ENCODE peak calls at places on chromosome 5, in four cellular contexts. W is GM10248, T is DMS79 treated with DMSO at 0.1 percent for 48 hours, O is AG09319. X is an unnamed sample.

GRCh38 chr5:44331471-44332079 is 57.6 kb downstream of the FGF10 start:
- DNase-seq in O (no peak), T (no peak), W (no peak), X (no peak)

GRCh38 chr5:13994606-13995336 is 50.3 kb upstream of the DNAH5 start:
- DNase-seq in W (no peak), T (peak; percentile 80), O (peak; percentile 36), X (no peak)

GRCh38 chr5:429453-430188 is 13.4 kb upstream of the EXOC3 start:
- DNase-seq in T (no peak), W (no peak), O (peak; percentile 70), X (no peak)

GRCh38 chr5:118478852-118479251 is 509.5 kb downstream of the DTWD2 start:
- DNase-seq in T (no peak), O (no peak), W (no peak), X (no peak)

GRCh38 chr5:93532370-93532769 is 48.6 kb downstream of the NR2F1-AS1 start:
- DNase-seq in T (no peak), O (peak; percentile 79), W (no peak), X (peak; percentile 91)

GRCh38 chr5:75058986-75059508 is 6.7 kb upstream of the GCNT4 start:
- DNase-seq in O (no peak), T (no peak), W (no peak), X (no peak)

GRCh38 chr5:122498163-122498562 is 186.1 kb downstream of the SNCAIP start:
- DNase-seq in T (no peak), O (no peak), W (no peak), X (no peak)

GRCh38 chr5:95870105-95870672 is 47.7 kb upstream of the GLRX start:
- DNase-seq in T (no peak), O (no peak), W (peak; percentile 45), X (no peak)

GRCh38 chr5:111703662-111704061 is 53.3 kb downstream of the NREP start:
- DNase-seq in O (no peak), W (peak; percentile 58), T (no peak), X (no peak)

GRCh38 chr5:61575103-61575502 is 243.0 kb downstream of the ZSWIM6 start:
- DNase-seq in T (no peak), O (peak; percentile 44), W (no peak), X (no peak)

GRCh38 chr5:138927979-138928378 is 52.8 kb upstream of the LRRTM2 start:
- DNase-seq in T (no peak), W (no peak), O (no peak), X (peak; percentile 91)

GRCh38 chr5:171850354-171850947 is 64.8 kb downstream of the SMIM23 start:
- DNase-seq in O (no peak), W (no peak), T (no peak), X (no peak)